ENCODE peak calls at places on chromosome 13, in six cellular contexts. L, V, Q, C, E and K are unnamed samples.

GRCh38 chr13:39565036-39565949 is 37.7 kb downstream of the LHFPL6 start:
- DNase-seq in L (no peak), Q (no peak), E (no peak), C (no peak), V (peak), K (no peak)

GRCh38 chr13:51793570-51794273 is 10.2 kb downstream of the DHRS12 start:
- DNase-seq in Q (no peak), E (no peak), C (no peak), V (peak), L (no peak), K (peak)

GRCh38 chr13:44331912-44332840 is 41.4 kb upstream of the SERP2 start:
- DNase-seq in Q (peak), E (no peak), V (peak), C (no peak), L (no peak), K (no peak)

GRCh38 chr13:65789815-65790214 is 1440.3 kb downstream of the PCDH9 start:
- DNase-seq in V (no peak), Q (no peak), E (no peak), L (no peak), C (no peak), K (no peak)

GRCh38 chr13:110923086-110923485 is 8.2 kb upstream of the ANKRD10 start:
- DNase-seq in V (no peak), L (no peak), E (no peak), C (no peak), Q (no peak), K (no peak)

GRCh38 chr13:109158383-109158782 is 529.0 kb downstream of the MYO16 start:
- DNase-seq in E (no peak), C (no peak), L (no peak), Q (no peak), V (no peak), K (no peak)

GRCh38 chr13:20426766-20427448 is 98.8 kb downstream of the CRYL1 start:
- DNase-seq in C (no peak), L (no peak), Q (no peak), V (no peak), E (no peak), K (no peak)

GRCh38 chr13:73481265-73481664 is 422.5 kb downstream of the KLF5 start:
- DNase-seq in V (no peak), L (no peak), C (no peak), E (no peak), Q (no peak), K (no peak)

GRCh38 chr13:80047406-80047805 is 293.5 kb downstream of the SPRY2 start:
- DNase-seq in C (no peak), V (no peak), Q (no peak), E (no peak), L (no peak), K (no peak)

GRCh38 chr13:113947321-113948033 is 26.4 kb downstream of the C13orf46 start:
- DNase-seq in Q (no peak), V (peak), E (no peak), L (no peak), C (no peak), K (no peak)

GRCh38 chr13:36801035-36801434 is 18.0 kb upstream of the RFXAP start:
- DNase-seq in V (no peak), L (no peak), E (no peak), Q (no peak), C (no peak), K (no peak)

GRCh38 chr13:98977568-98978270 is at the start of gene DOCK9:
- DNase-seq in V (peak), Q (no peak), C (no peak), E (no peak), L (no peak), K (no peak)